ENCODE peak calls at places on chromosomes 5 and 9, in nine cellular contexts. One of them, this sample, is unnamed.

GRCh38 chr5:113378081-113378480 is 56.7 kb downstream of the TSSK1B start:
- DNase-seq in HCT116: no peak
- DNase-seq in astrocyte: peak; percentile 34
- DNase-seq in mesendoderm: no peak
- DNase-seq in H9: no peak
- DNase-seq in neural progenitor cell: no peak
- DNase-seq in OCI-LY7: no peak
- DNase-seq in trophoblast cell: no peak
- DNase-seq in fibroblast of lung: no peak
- DNase-seq in this sample: no peak

GRCh38 chr5:172549708-172550095 is 91.4 kb upstream of the NEURL1B start:
- DNase-seq in HCT116: no peak
- DNase-seq in fibroblast of lung: no peak
- DNase-seq in neural progenitor cell: no peak
- DNase-seq in OCI-LY7: no peak
- DNase-seq in mesendoderm: no peak
- DNase-seq in trophoblast cell: no peak
- DNase-seq in astrocyte: no peak
- DNase-seq in H9: no peak
- DNase-seq in this sample: no peak

GRCh38 chr9:108130896-108131295 is 641.3 kb upstream of the KLF4 start:
- DNase-seq in HCT116: no peak
- DNase-seq in trophoblast cell: no peak
- DNase-seq in astrocyte: no peak
- DNase-seq in H9: no peak
- DNase-seq in OCI-LY7: no peak
- DNase-seq in mesendoderm: no peak
- DNase-seq in neural progenitor cell: no peak
- DNase-seq in fibroblast of lung: no peak
- DNase-seq in this sample: no peak

GRCh38 chr9:15444141-15444540 is 21.5 kb downstream of the SNAPC3 start:
- DNase-seq in trophoblast cell: no peak
- DNase-seq in HCT116: no peak
- DNase-seq in H9: no peak
- DNase-seq in OCI-LY7: no peak
- DNase-seq in astrocyte: no peak
- DNase-seq in fibroblast of lung: no peak
- DNase-seq in neural progenitor cell: no peak
- DNase-seq in mesendoderm: peak; percentile 11
- DNase-seq in this sample: no peak

GRCh38 chr5:107088907-107089306 is 581.8 kb downstream of the EFNA5 start:
- DNase-seq in trophoblast cell: no peak
- DNase-seq in neural progenitor cell: no peak
- DNase-seq in OCI-LY7: no peak
- DNase-seq in astrocyte: no peak
- DNase-seq in H9: no peak
- DNase-seq in HCT116: no peak
- DNase-seq in mesendoderm: no peak
- DNase-seq in fibroblast of lung: no peak
- DNase-seq in this sample: no peak

GRCh38 chr5:72141440-72142271 is 34.4 kb downstream of the MAP1B start:
- DNase-seq in neural progenitor cell: no peak
- DNase-seq in fibroblast of lung: peak; percentile 94
- DNase-seq in astrocyte: peak; percentile 92
- DNase-seq in trophoblast cell: no peak
- DNase-seq in H9: no peak
- DNase-seq in HCT116: no peak
- DNase-seq in mesendoderm: no peak
- DNase-seq in OCI-LY7: no peak
- DNase-seq in this sample: peak; percentile 45

GRCh38 chr5:65395526-65396155 is 86.1 kb downstream of the ADAMTS6 start:
- DNase-seq in trophoblast cell: no peak
- DNase-seq in neural progenitor cell: no peak
- DNase-seq in fibroblast of lung: peak; percentile 37
- DNase-seq in H9: no peak
- DNase-seq in OCI-LY7: no peak
- DNase-seq in mesendoderm: no peak
- DNase-seq in HCT116: no peak
- DNase-seq in astrocyte: peak; percentile 25
- DNase-seq in this sample: no peak

GRCh38 chr5:167730121-167730520 is 561.3 kb upstream of the WWC1 start:
- DNase-seq in H9: no peak
- DNase-seq in trophoblast cell: peak; percentile 34
- DNase-seq in neural progenitor cell: no peak
- DNase-seq in HCT116: no peak
- DNase-seq in astrocyte: peak; percentile 100
- DNase-seq in mesendoderm: peak; percentile 36
- DNase-seq in fibroblast of lung: peak; percentile 100
- DNase-seq in OCI-LY7: no peak
- DNase-seq in this sample: no peak

GRCh38 chr5:39570418-39571027 is 145.7 kb upstream of the DAB2 start:
- DNase-seq in OCI-LY7: peak; percentile 35
- DNase-seq in astrocyte: peak; percentile 16
- DNase-seq in neural progenitor cell: peak; percentile 47
- DNase-seq in H9: no peak
- DNase-seq in mesendoderm: peak; percentile 37
- DNase-seq in fibroblast of lung: peak; percentile 31
- DNase-seq in HCT116: peak; percentile 31
- DNase-seq in trophoblast cell: peak; percentile 74
- DNase-seq in this sample: peak; percentile 63

GRCh38 chr5:173645437-173645807 is 29.0 kb upstream of the BOD1 start:
- DNase-seq in H9: peak; percentile 47
- DNase-seq in astrocyte: peak; percentile 56
- DNase-seq in trophoblast cell: peak; percentile 13
- DNase-seq in fibroblast of lung: peak; percentile 69
- DNase-seq in neural progenitor cell: peak; percentile 59
- DNase-seq in HCT116: no peak
- DNase-seq in mesendoderm: peak; percentile 90
- DNase-seq in OCI-LY7: no peak
- DNase-seq in this sample: peak; percentile 31

GRCh38 chr5:4581289-4581688 is 558.8 kb upstream of the ADAMTS16 start:
- DNase-seq in mesendoderm: no peak
- DNase-seq in neural progenitor cell: no peak
- DNase-seq in trophoblast cell: no peak
- DNase-seq in fibroblast of lung: no peak
- DNase-seq in astrocyte: no peak
- DNase-seq in OCI-LY7: no peak
- DNase-seq in H9: no peak
- DNase-seq in HCT116: no peak
- DNase-seq in this sample: no peak

GRCh38 chr5:52077941-52078825 is 694.9 kb downstream of the ISL1 start:
- DNase-seq in mesendoderm: peak; percentile 7
- DNase-seq in astrocyte: no peak
- DNase-seq in fibroblast of lung: no peak
- DNase-seq in neural progenitor cell: peak; percentile 85
- DNase-seq in OCI-LY7: no peak
- DNase-seq in HCT116: no peak
- DNase-seq in H9: peak; percentile 36
- DNase-seq in trophoblast cell: no peak
- DNase-seq in this sample: no peak

GRCh38 chr9:5886114-5886939 is 4.4 kb upstream of the MLANA start:
- DNase-seq in OCI-LY7: peak; percentile 75
- DNase-seq in astrocyte: peak; percentile 24
- DNase-seq in H9: peak; percentile 91
- DNase-seq in neural progenitor cell: peak; percentile 87
- DNase-seq in HCT116: peak; percentile 48
- DNase-seq in trophoblast cell: peak; percentile 87
- DNase-seq in fibroblast of lung: peak; percentile 48
- DNase-seq in mesendoderm: peak; percentile 92
- DNase-seq in this sample: peak; percentile 89

GRCh38 chr9:84775056-84775648 is 105.6 kb downstream of the NTRK2 start:
- DNase-seq in HCT116: no peak
- DNase-seq in fibroblast of lung: no peak
- DNase-seq in trophoblast cell: no peak
- DNase-seq in astrocyte: no peak
- DNase-seq in mesendoderm: no peak
- DNase-seq in OCI-LY7: no peak
- DNase-seq in neural progenitor cell: no peak
- DNase-seq in H9: no peak
- DNase-seq in this sample: no peak

GRCh38 chr5:120509056-120509455 is 45.0 kb downstream of the PRR16 start:
- DNase-seq in neural progenitor cell: no peak
- DNase-seq in mesendoderm: no peak
- DNase-seq in trophoblast cell: no peak
- DNase-seq in HCT116: no peak
- DNase-seq in astrocyte: no peak
- DNase-seq in H9: no peak
- DNase-seq in fibroblast of lung: no peak
- DNase-seq in OCI-LY7: no peak
- DNase-seq in this sample: peak; percentile 4

GRCh38 chr5:120510994-120511686 is 47.0 kb downstream of the PRR16 start:
- DNase-seq in mesendoderm: no peak
- DNase-seq in H9: no peak
- DNase-seq in neural progenitor cell: no peak
- DNase-seq in astrocyte: no peak
- DNase-seq in OCI-LY7: no peak
- DNase-seq in trophoblast cell: no peak
- DNase-seq in fibroblast of lung: no peak
- DNase-seq in HCT116: no peak
- DNase-seq in this sample: no peak

GRCh38 chr5:120510098-120510634 is 46.1 kb downstream of the PRR16 start:
- DNase-seq in astrocyte: no peak
- DNase-seq in mesendoderm: no peak
- DNase-seq in neural progenitor cell: no peak
- DNase-seq in trophoblast cell: no peak
- DNase-seq in OCI-LY7: no peak
- DNase-seq in fibroblast of lung: no peak
- DNase-seq in H9: no peak
- DNase-seq in HCT116: no peak
- DNase-seq in this sample: no peak

GRCh38 chr5:120507197-120507596 is 43.1 kb downstream of the PRR16 start:
- DNase-seq in neural progenitor cell: no peak
- DNase-seq in mesendoderm: no peak
- DNase-seq in trophoblast cell: no peak
- DNase-seq in H9: no peak
- DNase-seq in astrocyte: no peak
- DNase-seq in HCT116: no peak
- DNase-seq in OCI-LY7: no peak
- DNase-seq in fibroblast of lung: no peak
- DNase-seq in this sample: no peak

DNA sequence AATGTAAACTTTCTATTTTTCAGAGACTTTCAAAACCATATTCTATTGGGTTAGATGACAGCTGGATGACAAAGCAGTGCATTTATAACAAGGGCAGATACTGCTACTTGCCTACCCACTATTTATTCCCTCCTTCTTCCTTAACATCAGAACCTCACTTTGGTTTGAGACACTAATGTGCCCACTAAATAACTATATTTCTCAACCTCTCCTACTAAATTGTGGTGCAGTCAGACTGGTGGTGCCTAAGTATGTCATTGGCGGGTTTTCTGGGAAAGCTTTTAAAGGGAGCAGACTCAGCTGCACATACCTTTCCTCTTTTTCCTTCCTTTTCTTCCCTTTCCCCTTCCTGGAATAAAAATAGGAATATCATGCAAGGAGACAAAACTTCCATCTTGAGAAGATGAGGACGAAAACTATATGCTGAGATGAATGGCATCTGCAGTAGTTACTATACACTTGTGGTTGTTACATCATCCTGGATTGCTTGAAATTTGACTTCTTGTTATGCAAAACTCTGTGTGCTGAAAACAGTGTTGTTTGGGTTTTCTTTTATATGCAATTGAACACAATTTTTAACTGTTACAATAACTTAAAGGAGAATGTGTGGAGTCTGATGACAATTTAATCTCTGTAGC is 43.8 kb downstream of the PRR16 start:
- DNase-seq in astrocyte: no peak
- DNase-seq in H9: no peak
- DNase-seq in HCT116: no peak
- DNase-seq in neural progenitor cell: no peak
- DNase-seq in trophoblast cell: no peak
- DNase-seq in OCI-LY7: no peak
- DNase-seq in fibroblast of lung: peak; percentile 5
- DNase-seq in mesendoderm: peak; percentile 14
- DNase-seq in this sample: no peak
- H3K79me2 ChIP-seq in astrocyte: peaks cover 41% of the 10 kb centered on the region
- H3K79me2 ChIP-seq in H9: no peaks in the 10 kb centered on the region
- H3K79me2 ChIP-seq in HCT116: no peaks in the 10 kb centered on the region
- H3K79me2 ChIP-seq in neural progenitor cell: no peaks in the 10 kb centered on the region
- H3K79me2 ChIP-seq in trophoblast cell: no peaks in the 10 kb centered on the region
- H3K79me2 ChIP-seq in OCI-LY7: no peaks in the 10 kb centered on the region
- H3K79me2 ChIP-seq in fibroblast of lung: peaks cover 5% of the 10 kb centered on the region
- H3K79me2 ChIP-seq in mesendoderm: no peaks in the 10 kb centered on the region
- H3K79me2 ChIP-seq in this sample: peaks cover 3% of the 10 kb centered on the region

DNA sequence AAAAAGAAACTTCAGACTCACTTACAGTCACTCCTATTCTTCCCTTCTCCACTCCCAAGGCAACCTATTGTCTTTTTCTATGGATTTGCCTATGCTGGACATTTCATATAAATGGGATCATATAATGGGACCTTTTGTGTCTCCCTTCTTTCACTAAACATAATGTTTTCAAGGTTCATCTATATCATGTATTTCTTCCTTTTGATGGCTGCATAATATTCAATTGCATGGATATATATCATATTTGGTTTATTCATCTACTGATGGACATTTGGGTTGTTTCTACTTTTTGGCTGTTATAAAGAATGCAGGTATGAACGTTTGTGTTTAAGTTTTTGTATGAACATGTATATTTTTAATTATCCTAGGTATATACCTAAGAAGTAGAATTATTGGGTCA is 30.6 kb downstream of the ANKHD1 start:
- DNase-seq in fibroblast of lung: no peak
- DNase-seq in mesendoderm: no peak
- DNase-seq in OCI-LY7: no peak
- DNase-seq in trophoblast cell: no peak
- DNase-seq in astrocyte: no peak
- DNase-seq in neural progenitor cell: no peak
- DNase-seq in H9: no peak
- DNase-seq in HCT116: no peak
- DNase-seq in this sample: no peak
- H3K79me2 ChIP-seq in fibroblast of lung: peaks cover 32% of the 10 kb centered on the region
- H3K79me2 ChIP-seq in mesendoderm: peaks cover 9% of the 10 kb centered on the region
- H3K79me2 ChIP-seq in OCI-LY7: peaks cover 80% of the 10 kb centered on the region
- H3K79me2 ChIP-seq in trophoblast cell: no peaks in the 10 kb centered on the region
- H3K79me2 ChIP-seq in astrocyte: peaks cover 67% of the 10 kb centered on the region
- H3K79me2 ChIP-seq in neural progenitor cell: peaks cover 72% of the 10 kb centered on the region
- H3K79me2 ChIP-seq in H9: peaks cover 16% of the 10 kb centered on the region
- H3K79me2 ChIP-seq in HCT116: peaks cover 84% of the 10 kb centered on the region
- H3K79me2 ChIP-seq in this sample: peaks cover 88% of the 10 kb centered on the region

GRCh38 chr5:10293907-10294662 is 13.6 kb downstream of the CMBL start:
- DNase-seq in OCI-LY7: no peak
- DNase-seq in fibroblast of lung: no peak
- DNase-seq in neural progenitor cell: no peak
- DNase-seq in HCT116: no peak
- DNase-seq in trophoblast cell: no peak
- DNase-seq in mesendoderm: no peak
- DNase-seq in astrocyte: no peak
- DNase-seq in H9: no peak
- DNase-seq in this sample: no peak
- H3K79me2 ChIP-seq in OCI-LY7: no peaks in the 10 kb centered on the region
- H3K79me2 ChIP-seq in fibroblast of lung: no peaks in the 10 kb centered on the region
- H3K79me2 ChIP-seq in neural progenitor cell: no peaks in the 10 kb centered on the region
- H3K79me2 ChIP-seq in HCT116: peaks cover 25% of the 10 kb centered on the region
- H3K79me2 ChIP-seq in trophoblast cell: no peaks in the 10 kb centered on the region
- H3K79me2 ChIP-seq in mesendoderm: no peaks in the 10 kb centered on the region
- H3K79me2 ChIP-seq in astrocyte: no peaks in the 10 kb centered on the region
- H3K79me2 ChIP-seq in H9: peaks cover 2% of the 10 kb centered on the region
- H3K79me2 ChIP-seq in this sample: peaks cover 9% of the 10 kb centered on the region

GRCh38 chr5:115542651-115543364 is 1.8 kb downstream of the FEM1C start:
- DNase-seq in HCT116: no peak
- DNase-seq in trophoblast cell: peak; percentile 66
- DNase-seq in OCI-LY7: peak; percentile 13
- DNase-seq in H9: no peak
- DNase-seq in neural progenitor cell: no peak
- DNase-seq in astrocyte: no peak
- DNase-seq in fibroblast of lung: no peak
- DNase-seq in mesendoderm: no peak
- DNase-seq in this sample: no peak
- H3K79me2 ChIP-seq in HCT116: peaks cover 67% of the 10 kb centered on the region
- H3K79me2 ChIP-seq in trophoblast cell: peaks cover 10% of the 10 kb centered on the region
- H3K79me2 ChIP-seq in OCI-LY7: peaks cover 62% of the 10 kb centered on the region
- H3K79me2 ChIP-seq in H9: peaks cover 38% of the 10 kb centered on the region
- H3K79me2 ChIP-seq in neural progenitor cell: peaks cover 65% of the 10 kb centered on the region
- H3K79me2 ChIP-seq in astrocyte: peaks cover 64% of the 10 kb centered on the region
- H3K79me2 ChIP-seq in fibroblast of lung: peaks cover 66% of the 10 kb centered on the region
- H3K79me2 ChIP-seq in mesendoderm: peaks cover 45% of the 10 kb centered on the region
- H3K79me2 ChIP-seq in this sample: peaks cover 64% of the 10 kb centered on the region